ENCODE peak calls at places on chromosomes 3 and 15, in five cellular contexts. G, D, U, O and F are unnamed samples.

GRCh38 chr3:16300881-16301359 is 35.9 kb downstream of the OXNAD1 start:
- DNase-seq in G (no peak), D (no peak), U (peak; percentile 48), O (no peak), F (no peak)

GRCh38 chr3:146160964-146161724 is at the start of gene PLOD2:
- DNase-seq in G (peak; percentile 92), D (peak; percentile 8), U (no peak), O (peak; percentile 36), F (no peak)

GRCh38 chr15:79942656-79943481 is 28.1 kb downstream of the BCL2A1 start:
- DNase-seq in G (no peak), D (no peak), U (no peak), O (no peak), F (no peak)

GRCh38 chr3:53156368-53156834 is 4.6 kb upstream of the PRKCD start:
- DNase-seq in G (no peak), D (peak; percentile 60), U (no peak), O (no peak), F (no peak)

GRCh38 chr3:132289311-132289710 is 27.9 kb upstream of the ACP3 start:
- DNase-seq in G (no peak), D (no peak), U (no peak), O (no peak), F (no peak)

GRCh38 chr3:152885066-152885465 is 50.1 kb downstream of the P2RY1 start:
- DNase-seq in G (no peak), D (no peak), U (no peak), O (no peak), F (no peak)

GRCh38 chr3:35223636-35224035 is 415.7 kb upstream of the ARPP21 start:
- DNase-seq in G (no peak), D (no peak), U (no peak), O (no peak), F (no peak)

GRCh38 chr15:73746288-73746687 is 6.9 kb downstream of the INSYN1 start:
- DNase-seq in G (no peak), D (no peak), U (no peak), O (no peak), F (no peak)

GRCh38 chr3:104040896-104041295 is 1325.8 kb upstream of the ALCAM start:
- DNase-seq in G (no peak), D (no peak), U (no peak), O (no peak), F (no peak)

GRCh38 chr3:146044046-146044445 is 116.9 kb downstream of the PLOD2 start:
- DNase-seq in G (no peak), D (no peak), U (no peak), O (no peak), F (no peak)

GRCh38 chr3:88985491-88985890 is 121.9 kb upstream of the EPHA3 start:
- DNase-seq in G (no peak), D (no peak), U (no peak), O (no peak), F (no peak)

GRCh38 chr15:34334676-34335075 is 2.9 kb downstream of the SLC12A6 start:
- DNase-seq in G (no peak), D (no peak), U (no peak), O (no peak), F (no peak)

GRCh38 chr15:34335176-34335575 is 2.4 kb downstream of the SLC12A6 start:
- DNase-seq in G (no peak), D (no peak), U (no peak), O (no peak), F (no peak)

GRCh38 chr15:34330279-34330678 is 7.3 kb downstream of the SLC12A6 start:
- DNase-seq in G (no peak), D (no peak), U (no peak), O (no peak), F (no peak)

GRCh38 chr15:34329006-34329405 is 8.6 kb downstream of the SLC12A6 start:
- DNase-seq in G (no peak), D (no peak), U (no peak), O (no peak), F (no peak)

GRCh38 chr15:34331809-34332208 is 5.8 kb downstream of the SLC12A6 start:
- DNase-seq in G (no peak), D (no peak), U (no peak), O (no peak), F (no peak)
- TF ChIP-seq SIN3A in G (no peak), D (no peak), U (no peak), O (no peak), F (no peak)

DNA sequence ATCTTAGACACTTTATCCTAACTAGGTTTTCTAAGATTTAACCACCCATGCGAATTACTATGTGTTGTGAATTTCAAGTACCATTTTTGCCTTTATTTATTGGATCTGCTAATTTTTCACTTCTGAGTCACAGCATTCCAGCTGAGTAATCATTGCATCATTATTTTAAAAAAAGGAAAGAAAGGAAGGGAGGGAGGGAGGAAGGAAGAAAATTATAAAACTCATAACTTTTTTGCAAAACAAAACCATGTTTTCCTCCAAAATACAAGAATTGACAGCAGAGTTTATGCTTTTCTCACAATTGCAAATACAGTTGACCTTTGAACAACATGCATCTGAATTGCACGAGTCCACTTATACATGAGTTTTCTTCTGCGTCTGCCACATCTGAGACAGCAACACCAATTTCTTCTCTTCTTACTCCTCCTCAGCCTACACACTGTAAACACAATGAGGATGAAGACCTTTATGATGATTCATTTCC is 651.4 kb upstream of the NECTIN3 start:
- DNase-seq in G (no peak), D (no peak), U (no peak), O (no peak), F (no peak)
- TF ChIP-seq SIN3A in G (no peak), D (no peak), U (no peak), O (no peak), F (no peak)

DNA sequence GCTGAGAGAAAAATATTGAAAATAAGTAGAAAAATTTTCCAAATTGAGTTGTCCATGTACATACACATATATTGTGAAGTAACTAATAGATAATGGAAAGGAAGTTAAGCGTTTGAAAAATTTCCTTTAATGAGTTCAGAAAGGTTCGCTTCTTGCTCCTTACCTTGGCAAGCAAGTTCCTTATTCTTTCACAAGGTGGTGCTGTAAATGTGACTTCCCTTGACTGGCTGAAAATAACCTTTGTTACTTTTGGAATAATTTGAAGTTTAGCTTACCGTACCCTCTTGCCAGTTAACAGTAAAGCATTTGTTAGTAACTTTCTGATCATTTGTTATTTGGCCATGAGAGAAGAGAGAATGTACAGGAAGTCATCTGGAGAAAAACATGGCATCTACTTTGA is 41.6 kb downstream of the PYDC2 start:
- DNase-seq in G (peak; percentile 1), D (peak; percentile 30), U (no peak), O (no peak), F (no peak)
- TF ChIP-seq SIN3A in G (no peak), D (no peak), U (no peak), O (no peak), F (no peak)

DNA sequence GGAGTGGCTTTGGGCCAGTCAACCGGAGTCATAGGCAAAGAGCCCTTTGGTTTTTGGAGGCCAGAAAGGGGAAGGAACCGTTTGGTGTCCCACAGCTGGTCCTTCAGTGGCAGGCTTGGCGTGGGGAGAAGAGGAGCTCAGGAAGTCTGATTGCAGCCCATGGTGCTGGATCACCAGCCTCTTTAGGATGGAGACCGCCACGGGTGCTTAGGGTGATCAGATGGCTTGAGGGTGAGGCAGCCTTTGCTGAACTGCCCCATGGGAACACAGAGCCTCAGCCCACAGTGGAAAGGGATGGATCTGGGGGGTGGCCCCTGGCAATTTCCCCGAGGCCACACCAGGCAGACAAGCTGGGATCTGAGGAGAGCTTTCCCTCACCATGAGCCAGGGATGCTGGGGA is 38.6 kb upstream of the TOPBP1 start:
- DNase-seq in G (no peak), D (no peak), U (no peak), O (no peak), F (no peak)
- TF ChIP-seq SIN3A in G (no peak), D (no peak), U (no peak), O (no peak), F (no peak)